ENCODE peak calls at places on chromosomes 6 and 20, in five cellular contexts. G, D, L, E and Y are unnamed samples.

GRCh38 chr6:51339108-51339507 is 520.4 kb downstream of the TFAP2B start:
- DNase-seq in E (no peak), L (no peak), G (no peak), D (no peak), Y (no peak)

GRCh38 chr6:25601797-25602679 is 50.0 kb upstream of the SCGN start:
- DNase-seq in D (peak; percentile 54), E (peak; percentile 89), L (peak; percentile 48), G (no peak), Y (peak; percentile 66)

GRCh38 chr6:8389034-8389818 is 46.1 kb downstream of the SLC35B3 start:
- DNase-seq in G (no peak), E (no peak), L (no peak), D (no peak), Y (no peak)

GRCh38 chr20:50048420-50049166 is 64.4 kb downstream of the UBE2V1 start:
- DNase-seq in E (peak; percentile 47), D (no peak), G (peak; percentile 31), L (peak; percentile 59), Y (peak; percentile 48)

GRCh38 chr20:58213716-58214115 is 14.7 kb downstream of the ANKRD60 start:
- DNase-seq in L (no peak), E (no peak), G (no peak), D (no peak), Y (no peak)

GRCh38 chr6:141809901-141810300 is 322.8 kb upstream of the GJE1 start:
- DNase-seq in E (no peak), G (no peak), L (peak; percentile 17), D (no peak), Y (peak; percentile 57)

GRCh38 chr6:167789358-167789757 is 37.4 kb upstream of the AFDN start:
- DNase-seq in E (no peak), L (no peak), D (no peak), G (no peak), Y (no peak)

GRCh38 chr6:144007779-144008500 is at the start of gene PLAGL1:
- DNase-seq in G (peak; percentile 77), D (no peak), L (peak; percentile 65), E (peak; percentile 84), Y (peak; percentile 81)

GRCh38 chr6:42251500-42251899 is 33.8 kb upstream of the MRPS10 start:
- DNase-seq in L (peak; percentile 74), E (no peak), G (no peak), D (peak; percentile 59), Y (peak; percentile 32)

GRCh38 chr6:168888102-168888501 is 365.5 kb downstream of the THBS2 start:
- DNase-seq in G (no peak), D (no peak), L (no peak), E (no peak), Y (no peak)

GRCh38 chr6:7207688-7208087 is 99.9 kb downstream of the RREB1 start:
- DNase-seq in E (no peak), G (no peak), L (no peak), D (no peak), Y (no peak)

GRCh38 chr20:16947346-16947943 is 199.3 kb downstream of the OTOR start:
- DNase-seq in D (no peak), E (no peak), G (no peak), L (peak; percentile 66), Y (peak; percentile 10)

GRCh38 chr6:159919011-159919511 is 28.3 kb downstream of the MAS1 start:
- DNase-seq in G (no peak), L (peak; percentile 44), E (peak; percentile 69), D (no peak), Y (peak; percentile 79)

GRCh38 chr20:40900816-40901215 is 127.8 kb upstream of the TOP1 start:
- DNase-seq in D (no peak), E (no peak), G (no peak), L (no peak), Y (no peak)

GRCh38 chr6:139409026-139409425 is 34.6 kb upstream of the CITED2 start:
- DNase-seq in L (peak; percentile 97), G (no peak), E (peak; percentile 65), D (peak; percentile 52), Y (peak; percentile 87)

GRCh38 chr20:5191829-5192569 is 65.2 kb downstream of the CDS2 start:
- DNase-seq in D (peak; percentile 70), E (peak; percentile 83), G (no peak), L (peak; percentile 67), Y (peak; percentile 79)

GRCh38 chr20:17226410-17227198 is at the start of gene PCSK2:
- DNase-seq in D (peak; percentile 31), G (peak; percentile 26), E (peak; percentile 78), L (peak; percentile 55), Y (peak; percentile 49)

GRCh38 chr20:48716086-48716485 is 111.7 kb downstream of the PREX1 start:
- DNase-seq in D (no peak), L (no peak), E (no peak), G (no peak), Y (no peak)

GRCh38 chr6:8831366-8832152 is 396.2 kb upstream of the SLC35B3 start:
- DNase-seq in D (no peak), G (no peak), L (no peak), E (peak; percentile 52), Y (no peak)